ENCODE peak calls at places on chromosomes 3 and 15, in four cellular contexts. One of them, this sample, is unnamed.

GRCh38 chr3:52299815-52300611 is 12.4 kb downstream of the GLYCTK start:
- DNase-seq in naive thymus-derived CD8-positive, alpha-beta T cell: no peak
- DNase-seq in activated T-cell treated with anti-CD3 and anti-CD28 coated beads for 24 hours: no peak
- DNase-seq in activated gamma-delta T cell treated with Interleukin-2 at 50 U/mL for 16 hours: no peak
- DNase-seq in this sample: no peak

GRCh38 chr15:78085928-78086327 is 6.4 kb upstream of the SH2D7 start:
- DNase-seq in naive thymus-derived CD8-positive, alpha-beta T cell: no peak
- DNase-seq in activated T-cell treated with anti-CD3 and anti-CD28 coated beads for 24 hours: no peak
- DNase-seq in activated gamma-delta T cell treated with Interleukin-2 at 50 U/mL for 16 hours: no peak
- DNase-seq in this sample: no peak

GRCh38 chr15:41513282-41514227 is at the start of gene LTK:
- DNase-seq in activated gamma-delta T cell treated with Interleukin-2 at 50 U/mL for 16 hours: peak
- DNase-seq in activated T-cell treated with anti-CD3 and anti-CD28 coated beads for 24 hours: no peak
- DNase-seq in naive thymus-derived CD8-positive, alpha-beta T cell: no peak
- DNase-seq in this sample: no peak

GRCh38 chr15:74817370-74817737 is 4.7 kb downstream of the LMAN1L start:
- DNase-seq in naive thymus-derived CD8-positive, alpha-beta T cell: no peak
- DNase-seq in activated gamma-delta T cell treated with Interleukin-2 at 50 U/mL for 16 hours: no peak
- DNase-seq in activated T-cell treated with anti-CD3 and anti-CD28 coated beads for 24 hours: no peak
- DNase-seq in this sample: no peak

GRCh38 chr3:184620101-184620798 is 58.7 kb downstream of the EPHB3 start:
- DNase-seq in activated T-cell treated with anti-CD3 and anti-CD28 coated beads for 24 hours: no peak
- DNase-seq in activated gamma-delta T cell treated with Interleukin-2 at 50 U/mL for 16 hours: no peak
- DNase-seq in naive thymus-derived CD8-positive, alpha-beta T cell: no peak
- DNase-seq in this sample: no peak

GRCh38 chr3:14278799-14279705 is 100.4 kb downstream of the LSM3 start:
- DNase-seq in naive thymus-derived CD8-positive, alpha-beta T cell: no peak
- DNase-seq in activated T-cell treated with anti-CD3 and anti-CD28 coated beads for 24 hours: no peak
- DNase-seq in activated gamma-delta T cell treated with Interleukin-2 at 50 U/mL for 16 hours: no peak
- DNase-seq in this sample: no peak

GRCh38 chr3:171055336-171056178 is 29.0 kb upstream of the SLC2A2 start:
- DNase-seq in activated gamma-delta T cell treated with Interleukin-2 at 50 U/mL for 16 hours: no peak
- DNase-seq in activated T-cell treated with anti-CD3 and anti-CD28 coated beads for 24 hours: no peak
- DNase-seq in naive thymus-derived CD8-positive, alpha-beta T cell: no peak
- DNase-seq in this sample: no peak

GRCh38 chr15:80923668-80924067 is 66.0 kb downstream of the MESD start:
- DNase-seq in activated T-cell treated with anti-CD3 and anti-CD28 coated beads for 24 hours: no peak
- DNase-seq in activated gamma-delta T cell treated with Interleukin-2 at 50 U/mL for 16 hours: no peak
- DNase-seq in naive thymus-derived CD8-positive, alpha-beta T cell: no peak
- DNase-seq in this sample: no peak

GRCh38 chr15:90097475-90097874 is 4.8 kb downstream of the IDH2 start:
- DNase-seq in activated T-cell treated with anti-CD3 and anti-CD28 coated beads for 24 hours: peak
- DNase-seq in naive thymus-derived CD8-positive, alpha-beta T cell: peak
- DNase-seq in activated gamma-delta T cell treated with Interleukin-2 at 50 U/mL for 16 hours: peak
- DNase-seq in this sample: no peak

GRCh38 chr3:119035014-119035346 is 334 bp upstream of the IGSF11 start:
- DNase-seq in naive thymus-derived CD8-positive, alpha-beta T cell: no peak
- DNase-seq in activated T-cell treated with anti-CD3 and anti-CD28 coated beads for 24 hours: no peak
- DNase-seq in activated gamma-delta T cell treated with Interleukin-2 at 50 U/mL for 16 hours: no peak
- DNase-seq in this sample: no peak

GRCh38 chr3:113232367-113232766 is 21.0 kb downstream of the BOC start:
- DNase-seq in activated T-cell treated with anti-CD3 and anti-CD28 coated beads for 24 hours: no peak
- DNase-seq in naive thymus-derived CD8-positive, alpha-beta T cell: no peak
- DNase-seq in activated gamma-delta T cell treated with Interleukin-2 at 50 U/mL for 16 hours: no peak
- DNase-seq in this sample: no peak

GRCh38 chr3:172317984-172318383 is 130.3 kb downstream of the GHSR start:
- DNase-seq in activated gamma-delta T cell treated with Interleukin-2 at 50 U/mL for 16 hours: no peak
- DNase-seq in naive thymus-derived CD8-positive, alpha-beta T cell: no peak
- DNase-seq in activated T-cell treated with anti-CD3 and anti-CD28 coated beads for 24 hours: no peak
- DNase-seq in this sample: no peak

GRCh38 chr3:76570436-76571057 is 469.4 kb upstream of the ROBO2 start:
- DNase-seq in naive thymus-derived CD8-positive, alpha-beta T cell: no peak
- DNase-seq in activated gamma-delta T cell treated with Interleukin-2 at 50 U/mL for 16 hours: no peak
- DNase-seq in activated T-cell treated with anti-CD3 and anti-CD28 coated beads for 24 hours: no peak
- DNase-seq in this sample: peak

GRCh38 chr3:79329154-79329553 is 438.6 kb downstream of the ROBO1 start:
- DNase-seq in activated gamma-delta T cell treated with Interleukin-2 at 50 U/mL for 16 hours: no peak
- DNase-seq in activated T-cell treated with anti-CD3 and anti-CD28 coated beads for 24 hours: no peak
- DNase-seq in naive thymus-derived CD8-positive, alpha-beta T cell: no peak
- DNase-seq in this sample: no peak

GRCh38 chr15:39976291-39977274 is 42.7 kb downstream of the EIF2AK4 start:
- DNase-seq in activated T-cell treated with anti-CD3 and anti-CD28 coated beads for 24 hours: no peak
- DNase-seq in naive thymus-derived CD8-positive, alpha-beta T cell: peak
- DNase-seq in activated gamma-delta T cell treated with Interleukin-2 at 50 U/mL for 16 hours: peak
- DNase-seq in this sample: peak

GRCh38 chr15:41423979-41424659 is 7.2 kb downstream of the RTF1 start:
- DNase-seq in activated T-cell treated with anti-CD3 and anti-CD28 coated beads for 24 hours: no peak
- DNase-seq in activated gamma-delta T cell treated with Interleukin-2 at 50 U/mL for 16 hours: no peak
- DNase-seq in naive thymus-derived CD8-positive, alpha-beta T cell: no peak
- DNase-seq in this sample: no peak

GRCh38 chr3:42421818-42422796 is 11.7 kb upstream of the LYZL4 start:
- DNase-seq in activated gamma-delta T cell treated with Interleukin-2 at 50 U/mL for 16 hours: no peak
- DNase-seq in activated T-cell treated with anti-CD3 and anti-CD28 coated beads for 24 hours: no peak
- DNase-seq in naive thymus-derived CD8-positive, alpha-beta T cell: no peak
- DNase-seq in this sample: no peak

GRCh38 chr3:194587438-194587931 is 45.7 kb downstream of the TMEM44 start:
- DNase-seq in activated T-cell treated with anti-CD3 and anti-CD28 coated beads for 24 hours: no peak
- DNase-seq in activated gamma-delta T cell treated with Interleukin-2 at 50 U/mL for 16 hours: no peak
- DNase-seq in naive thymus-derived CD8-positive, alpha-beta T cell: no peak
- DNase-seq in this sample: no peak

GRCh38 chr3:72332036-72332435 is 516.2 kb downstream of the SHQ1 start:
- DNase-seq in activated T-cell treated with anti-CD3 and anti-CD28 coated beads for 24 hours: no peak
- DNase-seq in activated gamma-delta T cell treated with Interleukin-2 at 50 U/mL for 16 hours: no peak
- DNase-seq in naive thymus-derived CD8-positive, alpha-beta T cell: no peak
- DNase-seq in this sample: no peak

GRCh38 chr15:70236306-70237103 is 138.8 kb upstream of the TLE3 start:
- DNase-seq in activated gamma-delta T cell treated with Interleukin-2 at 50 U/mL for 16 hours: no peak
- DNase-seq in activated T-cell treated with anti-CD3 and anti-CD28 coated beads for 24 hours: no peak
- DNase-seq in naive thymus-derived CD8-positive, alpha-beta T cell: no peak
- DNase-seq in this sample: no peak

GRCh38 chr15:78103406-78104118 is 11.2 kb downstream of the SH2D7 start:
- DNase-seq in naive thymus-derived CD8-positive, alpha-beta T cell: peak
- DNase-seq in activated gamma-delta T cell treated with Interleukin-2 at 50 U/mL for 16 hours: peak
- DNase-seq in activated T-cell treated with anti-CD3 and anti-CD28 coated beads for 24 hours: peak
- DNase-seq in this sample: no peak

GRCh38 chr3:66362541-66362941 is 138.3 kb downstream of the LRIG1 start:
- DNase-seq in naive thymus-derived CD8-positive, alpha-beta T cell: no peak
- DNase-seq in activated T-cell treated with anti-CD3 and anti-CD28 coated beads for 24 hours: no peak
- DNase-seq in activated gamma-delta T cell treated with Interleukin-2 at 50 U/mL for 16 hours: no peak
- DNase-seq in this sample: no peak

GRCh38 chr3:117192888-117193287 is 483.3 kb downstream of the TUSC7 start:
- DNase-seq in activated T-cell treated with anti-CD3 and anti-CD28 coated beads for 24 hours: no peak
- DNase-seq in naive thymus-derived CD8-positive, alpha-beta T cell: no peak
- DNase-seq in activated gamma-delta T cell treated with Interleukin-2 at 50 U/mL for 16 hours: no peak
- DNase-seq in this sample: no peak

GRCh38 chr15:82950746-82951370 is 1.7 kb downstream of the HOMER2 start:
- DNase-seq in activated gamma-delta T cell treated with Interleukin-2 at 50 U/mL for 16 hours: no peak
- DNase-seq in activated T-cell treated with anti-CD3 and anti-CD28 coated beads for 24 hours: no peak
- DNase-seq in naive thymus-derived CD8-positive, alpha-beta T cell: no peak
- DNase-seq in this sample: no peak

This sample was measured in midbrain.